ENCODE peak calls at places on chromosome 14, in six cellular contexts. K is lower leg skin, L is cardiac fibroblast, G is MCF 10A, E is mesothelial cell of epicardium, J is Peyer's patch. Z is an unnamed sample.

GRCh38 chr14:21913759-21914158 is 240.1 kb upstream of the OR4E1 start:
- DNase-seq in E (no peak), G (peak; percentile 69), J (peak; percentile 83), K (peak; percentile 87), L (peak; percentile 77), Z (peak; percentile 28)

GRCh38 chr14:54348923-54349615 is 47.7 kb upstream of the CDKN3 start:
- DNase-seq in L (peak; percentile 47), E (no peak), K (no peak), J (no peak), G (no peak), Z (no peak)

GRCh38 chr14:101478796-101479410 is 82.4 kb upstream of the DIO3 start:
- DNase-seq in G (no peak), K (peak; percentile 74), E (peak; percentile 22), L (no peak), J (peak; percentile 18), Z (no peak)

GRCh38 chr14:105484069-105484996 is 2.4 kb upstream of the CRIP1 start:
- DNase-seq in E (no peak), L (peak; percentile 36), G (no peak), K (peak; percentile 95), J (peak; percentile 74), Z (no peak)

GRCh38 chr14:79665556-79665955 is 545.7 kb downstream of the DIO2 start:
- DNase-seq in K (no peak), E (no peak), L (no peak), J (no peak), G (no peak), Z (no peak)

GRCh38 chr14:55126089-55126488 is 3.0 kb upstream of the LGALS3 start:
- DNase-seq in L (no peak), E (no peak), K (no peak), J (no peak), G (no peak), Z (no peak)

GRCh38 chr14:105849933-105850626 is 323.7 kb downstream of the TMEM121 start:
- DNase-seq in L (no peak), K (no peak), G (no peak), J (peak; percentile 35), E (no peak), Z (no peak)

GRCh38 chr14:44988694-44989093 is 26.7 kb downstream of the TOGARAM1 start:
- DNase-seq in E (no peak), L (no peak), K (no peak), J (no peak), G (no peak), Z (no peak)

GRCh38 chr14:96442355-96442754 is 50.4 kb downstream of the AK7 start:
- DNase-seq in G (no peak), J (no peak), E (no peak), K (no peak), L (peak; percentile 67), Z (no peak)

GRCh38 chr14:105275267-105275946 is 25.4 kb downstream of the BRF1 start:
- DNase-seq in G (no peak), J (no peak), E (no peak), K (no peak), L (peak; percentile 77), Z (no peak)

GRCh38 chr14:100286484-100287191 is 19.6 kb downstream of the SLC25A29 start:
- DNase-seq in G (no peak), K (peak; percentile 84), E (no peak), J (peak; percentile 41), L (no peak), Z (no peak)

GRCh38 chr14:31336646-31337045 is 83.7 kb downstream of the HEATR5A start:
- DNase-seq in L (peak; percentile 81), J (no peak), K (no peak), G (peak; percentile 88), E (no peak), Z (peak; percentile 93)

GRCh38 chr14:96362965-96363750 is at the start of the genes ATG2B and GSKIP:
- DNase-seq in G (peak; percentile 89), L (peak; percentile 88), E (peak; percentile 96), K (peak; percentile 99), J (peak; percentile 98), Z (peak; percentile 73)

GRCh38 chr14:34128665-34129064 is 177.8 kb upstream of the EGLN3 start:
- DNase-seq in E (no peak), G (no peak), J (no peak), K (no peak), L (no peak), Z (no peak)

GRCh38 chr14:74457511-74457910 is 31.5 kb upstream of the SYNDIG1L start:
- DNase-seq in E (no peak), G (no peak), K (peak; percentile 6), J (no peak), L (no peak), Z (no peak)

GRCh38 chr14:37565550-37565949 is 29.5 kb downstream of the FOXA1 start:
- DNase-seq in K (no peak), J (no peak), G (no peak), L (no peak), E (no peak), Z (no peak)

GRCh38 chr14:32561520-32561919 is 232.4 kb downstream of the AKAP6 start:
- DNase-seq in L (peak; percentile 52), K (no peak), G (no peak), E (no peak), J (no peak), Z (peak; percentile 2)

GRCh38 chr14:60266021-60266937 is 17.3 kb downstream of the PPM1A start:
- DNase-seq in G (peak; percentile 53), L (peak; percentile 48), J (peak; percentile 61), K (no peak), E (no peak), Z (peak; percentile 14)

GRCh38 chr14:86038401-86038985 is 508.5 kb downstream of the FLRT2 start:
- DNase-seq in L (peak; percentile 58), J (no peak), E (peak; percentile 42), K (peak; percentile 78), G (peak; percentile 59), Z (no peak)

DNA sequence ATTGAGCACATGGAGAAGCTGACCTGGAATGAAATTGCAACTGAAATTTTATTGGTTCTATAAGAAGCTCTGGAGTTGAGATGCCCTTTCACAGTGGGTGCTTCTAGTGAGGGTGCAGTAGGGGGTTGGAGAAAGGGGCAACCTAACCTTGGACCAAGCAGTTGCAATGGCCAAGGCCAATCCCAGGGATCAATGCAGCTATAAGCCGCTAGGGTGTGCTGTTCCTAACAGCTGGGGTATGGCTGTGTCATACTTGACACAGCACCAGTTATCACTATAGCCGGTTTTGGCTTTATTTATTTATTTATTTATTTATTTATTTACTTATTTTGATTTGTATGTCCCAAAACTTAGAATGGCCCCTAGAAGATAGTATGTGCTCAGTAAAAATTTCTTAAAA is 505.9 kb downstream of the FLRT2 start:
- DNase-seq in E (no peak), K (no peak), G (peak; percentile 29), J (no peak), L (peak; percentile 26), Z (no peak)
- TF ChIP-seq CTCF in E (no peak), K (no peak), G (peak; percentile 29), J (no peak), L (peak; percentile 31), Z (peak; percentile 54)

DNA sequence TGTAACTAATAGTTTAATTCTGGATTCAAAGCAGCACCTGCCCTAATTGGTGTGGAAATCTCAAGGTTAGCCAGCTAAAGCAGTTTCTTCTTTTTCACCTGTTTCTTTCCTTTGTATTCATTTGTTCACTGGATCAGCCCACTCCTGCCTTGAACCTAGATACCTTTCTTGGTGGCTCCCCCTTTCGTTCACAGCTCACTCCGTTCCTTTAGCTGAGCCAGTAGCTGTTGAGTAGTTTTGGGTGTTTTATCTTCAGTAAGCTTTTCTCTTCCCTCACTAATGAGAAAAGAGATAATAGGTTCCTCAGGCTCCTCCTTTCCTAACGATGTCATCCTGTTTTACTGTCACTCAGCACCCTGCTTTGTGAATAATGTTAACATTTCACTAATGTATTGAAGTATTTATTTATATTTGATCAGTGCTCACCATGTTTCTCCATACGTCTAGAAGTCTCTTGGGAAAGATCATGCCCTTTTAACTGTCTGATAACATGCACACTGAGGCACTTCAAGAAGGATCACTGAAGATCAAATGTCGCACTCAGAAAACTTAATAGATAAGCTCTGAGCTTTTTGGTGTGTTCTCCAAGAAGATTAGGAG is 121.1 kb downstream of the TGFB3 start:
- DNase-seq in E (no peak), J (no peak), L (no peak), K (no peak), G (no peak), Z (no peak)
- TF ChIP-seq CTCF in E (no peak), J (no peak), L (no peak), K (no peak), G (no peak), Z (no peak)

DNA sequence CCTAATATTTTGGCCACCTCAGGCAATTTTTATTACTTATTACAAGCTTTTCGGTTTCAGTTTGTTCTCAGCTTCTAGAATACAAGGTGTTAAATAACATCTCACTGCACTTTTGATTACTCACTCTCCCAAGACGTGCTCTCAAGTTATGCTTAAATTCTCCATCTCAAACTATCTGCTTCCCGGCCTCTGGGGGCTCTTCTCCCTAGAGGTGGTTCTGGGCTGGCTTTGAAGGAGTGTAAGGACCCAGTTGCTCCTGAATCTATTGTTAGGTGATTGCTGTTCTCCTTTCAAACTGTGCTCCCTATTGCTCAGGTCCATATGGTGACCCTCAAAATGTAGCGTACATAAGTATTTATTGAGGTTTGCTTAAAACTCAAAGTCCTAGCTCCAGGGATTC is 193.9 kb upstream of the DDHD1 start:
- DNase-seq in E (no peak), J (no peak), L (no peak), K (no peak), G (no peak), Z (no peak)
- TF ChIP-seq CTCF in E (no peak), J (no peak), L (no peak), K (no peak), G (no peak), Z (no peak)

DNA sequence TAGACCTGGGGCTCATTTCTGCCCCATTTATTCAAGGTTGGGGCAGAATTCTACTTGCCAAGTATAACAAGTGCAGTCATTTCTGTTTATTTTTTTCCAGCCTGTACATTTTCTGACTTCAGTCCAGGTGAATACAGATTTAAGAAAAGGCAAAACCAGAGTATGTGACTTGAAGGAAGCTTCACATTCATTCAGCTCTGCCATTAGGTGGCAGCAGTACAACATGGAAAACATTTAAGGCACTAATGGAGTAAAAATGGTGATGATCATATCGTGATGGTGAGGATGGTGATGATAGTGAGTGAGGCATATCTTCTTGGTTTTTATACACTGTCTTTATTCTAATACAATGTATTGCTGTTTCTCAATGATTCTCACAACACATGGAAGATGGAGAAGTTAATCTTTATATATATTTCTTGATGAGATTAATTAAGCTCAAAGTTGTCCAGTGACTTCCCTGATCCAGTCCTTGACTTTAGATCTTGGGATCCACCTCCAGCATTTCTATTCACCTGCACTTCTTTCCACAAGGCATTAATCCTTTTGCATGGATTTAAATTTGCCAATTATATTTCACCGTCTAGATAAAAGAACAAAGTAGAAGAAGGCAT is 176.7 kb upstream of the SEL1L start:
- DNase-seq in K (no peak), L (peak; percentile 42), G (peak; percentile 63), J (no peak), E (no peak), Z (peak; percentile 17)
- TF ChIP-seq CTCF in K (no peak), L (peak; percentile 35), G (peak; percentile 72), J (peak; percentile 16), E (peak; percentile 64), Z (peak; percentile 73)

DNA sequence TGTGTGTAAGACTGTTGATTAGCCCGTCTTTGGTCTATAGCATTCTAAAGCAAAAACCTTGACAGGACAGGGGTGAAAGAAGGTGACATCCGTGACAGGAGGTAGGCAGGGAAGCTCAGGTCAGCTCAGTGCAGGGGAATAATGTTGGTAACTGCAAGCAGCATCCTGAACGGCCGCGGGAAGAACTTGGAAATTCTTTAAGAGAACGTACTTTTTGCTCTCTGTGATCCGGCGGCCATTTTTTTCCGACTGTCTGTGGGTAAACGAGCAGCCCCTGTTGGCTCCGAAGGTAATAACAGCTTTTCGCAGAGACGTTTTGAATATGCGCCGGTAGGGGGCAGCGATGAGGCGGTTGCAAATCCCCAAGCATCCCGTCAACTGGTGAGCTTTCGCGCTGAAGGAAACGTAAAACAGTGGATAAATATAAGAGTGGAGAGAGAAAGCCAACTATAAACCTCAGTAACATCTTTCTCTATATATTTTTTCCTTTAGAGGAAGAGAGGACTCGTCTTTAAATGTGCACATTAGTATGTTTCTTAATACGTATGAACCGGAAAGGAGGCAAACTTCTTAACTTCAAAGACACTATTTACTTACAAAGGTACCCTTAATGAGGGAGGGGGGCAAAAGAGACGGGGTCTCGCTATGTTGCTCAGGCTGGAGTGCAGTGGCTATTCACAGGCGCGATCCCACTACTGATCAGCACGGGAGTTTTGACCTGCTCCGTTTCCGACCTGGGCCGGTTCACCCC is 9.5 kb upstream of the NEMF start:
- DNase-seq in E (peak; percentile 91), J (peak; percentile 94), G (peak; percentile 81), K (peak; percentile 98), L (peak; percentile 96), Z (peak; percentile 79)
- TF ChIP-seq CTCF in E (peak; percentile 98), J (peak; percentile 100), G (peak; percentile 100), K (peak; percentile 100), L (peak; percentile 100), Z (peak; percentile 100)